ENCODE peak calls at places on chromosomes 13 and 19, in six cellular contexts. One of them, this sample, is unnamed.

GRCh38 chr13:93727301-93728141 is 500.9 kb downstream of the GPC6 start:
- DNase-seq in NCI-H1930: no peak
- DNase-seq in progenitor cell of endocrine pancreas: no peak
- DNase-seq in foreskin fibroblast: peak
- DNase-seq in activated CD4-positive, CD25-positive, alpha-beta regulatory T cell treated with anti-CD3 and anti-CD28 coated beads, Interleukin-2, amount 50 U/mL, for 72 hours: no peak
- DNase-seq in NCI-H2029: no peak
- DNase-seq in this sample: no peak

GRCh38 chr13:69761581-69761980 is 346.0 kb upstream of the ATXN8OS start:
- DNase-seq in foreskin fibroblast: no peak
- DNase-seq in NCI-H1930: no peak
- DNase-seq in progenitor cell of endocrine pancreas: no peak
- DNase-seq in NCI-H2029: no peak
- DNase-seq in activated CD4-positive, CD25-positive, alpha-beta regulatory T cell treated with anti-CD3 and anti-CD28 coated beads, Interleukin-2, amount 50 U/mL, for 72 hours: no peak
- DNase-seq in this sample: no peak

GRCh38 chr13:29255567-29255966 is 339.9 kb downstream of the SLC7A1 start:
- DNase-seq in NCI-H1930: no peak
- DNase-seq in activated CD4-positive, CD25-positive, alpha-beta regulatory T cell treated with anti-CD3 and anti-CD28 coated beads, Interleukin-2, amount 50 U/mL, for 72 hours: no peak
- DNase-seq in NCI-H2029: no peak
- DNase-seq in progenitor cell of endocrine pancreas: no peak
- DNase-seq in foreskin fibroblast: no peak
- DNase-seq in this sample: no peak

GRCh38 chr19:33219261-33219812 is 6.3 kb downstream of the SLC7A10 start:
- DNase-seq in foreskin fibroblast: no peak
- DNase-seq in progenitor cell of endocrine pancreas: no peak
- DNase-seq in NCI-H1930: no peak
- DNase-seq in activated CD4-positive, CD25-positive, alpha-beta regulatory T cell treated with anti-CD3 and anti-CD28 coated beads, Interleukin-2, amount 50 U/mL, for 72 hours: no peak
- DNase-seq in NCI-H2029: no peak
- DNase-seq in this sample: no peak

GRCh38 chr13:32107474-32107873 is 75.9 kb downstream of the FRY start:
- DNase-seq in NCI-H2029: no peak
- DNase-seq in NCI-H1930: no peak
- DNase-seq in progenitor cell of endocrine pancreas: no peak
- DNase-seq in activated CD4-positive, CD25-positive, alpha-beta regulatory T cell treated with anti-CD3 and anti-CD28 coated beads, Interleukin-2, amount 50 U/mL, for 72 hours: no peak
- DNase-seq in foreskin fibroblast: no peak
- DNase-seq in this sample: no peak

GRCh38 chr19:57452307-57452706 is 4.6 kb downstream of the VN1R1 start:
- DNase-seq in foreskin fibroblast: no peak
- DNase-seq in NCI-H1930: no peak
- DNase-seq in activated CD4-positive, CD25-positive, alpha-beta regulatory T cell treated with anti-CD3 and anti-CD28 coated beads, Interleukin-2, amount 50 U/mL, for 72 hours: no peak
- DNase-seq in NCI-H2029: no peak
- DNase-seq in progenitor cell of endocrine pancreas: no peak
- DNase-seq in this sample: no peak

GRCh38 chr19:29878973-29879654 is 62.9 kb upstream of the URI1 start:
- DNase-seq in activated CD4-positive, CD25-positive, alpha-beta regulatory T cell treated with anti-CD3 and anti-CD28 coated beads, Interleukin-2, amount 50 U/mL, for 72 hours: no peak
- DNase-seq in progenitor cell of endocrine pancreas: no peak
- DNase-seq in NCI-H1930: no peak
- DNase-seq in NCI-H2029: no peak
- DNase-seq in foreskin fibroblast: peak
- DNase-seq in this sample: peak

GRCh38 chr19:56015756-56016155 is 29.2 kb downstream of the NLRP5 start:
- DNase-seq in activated CD4-positive, CD25-positive, alpha-beta regulatory T cell treated with anti-CD3 and anti-CD28 coated beads, Interleukin-2, amount 50 U/mL, for 72 hours: no peak
- DNase-seq in NCI-H2029: no peak
- DNase-seq in foreskin fibroblast: peak
- DNase-seq in progenitor cell of endocrine pancreas: no peak
- DNase-seq in NCI-H1930: no peak
- DNase-seq in this sample: no peak